ENCODE peak calls at places on chromosomes 2 and 18, in ten cellular contexts. One of them, this sample, is unnamed.

GRCh38 chr2:73203055-73203681 is 794 bp downstream of the NOTO start:
- DNase-seq in astrocyte of the cerebellum: no peak
- DNase-seq in effector memory CD4-positive, alpha-beta T cell: no peak
- DNase-seq in coronary artery: no peak
- DNase-seq in PC-3: no peak
- DNase-seq in iPS DF 6.9: no peak
- DNase-seq in keratinocyte: no peak
- DNase-seq in MM.1S: no peak
- DNase-seq in fibroblast of pulmonary artery: peak; percentile 18
- DNase-seq in Panc1: no peak
- DNase-seq in this sample: no peak

GRCh38 chr2:27320958-27321543 is 1.8 kb downstream of the MPV17 start:
- DNase-seq in coronary artery: no peak
- DNase-seq in MM.1S: no peak
- DNase-seq in effector memory CD4-positive, alpha-beta T cell: no peak
- DNase-seq in astrocyte of the cerebellum: peak; percentile 98
- DNase-seq in Panc1: peak; percentile 95
- DNase-seq in fibroblast of pulmonary artery: peak; percentile 99
- DNase-seq in PC-3: peak; percentile 99
- DNase-seq in iPS DF 6.9: no peak
- DNase-seq in keratinocyte: peak; percentile 94
- DNase-seq in this sample: peak; percentile 95

GRCh38 chr2:240365971-240366471 is 69.4 kb upstream of the GPC1 start:
- DNase-seq in coronary artery: no peak
- DNase-seq in keratinocyte: no peak
- DNase-seq in effector memory CD4-positive, alpha-beta T cell: no peak
- DNase-seq in MM.1S: no peak
- DNase-seq in iPS DF 6.9: no peak
- DNase-seq in fibroblast of pulmonary artery: no peak
- DNase-seq in astrocyte of the cerebellum: no peak
- DNase-seq in Panc1: no peak
- DNase-seq in PC-3: no peak
- DNase-seq in this sample: no peak

GRCh38 chr18:35526476-35527120 is 28.8 kb upstream of the INO80C start:
- DNase-seq in iPS DF 6.9: no peak
- DNase-seq in effector memory CD4-positive, alpha-beta T cell: no peak
- DNase-seq in astrocyte of the cerebellum: peak; percentile 19
- DNase-seq in PC-3: no peak
- DNase-seq in MM.1S: no peak
- DNase-seq in fibroblast of pulmonary artery: peak; percentile 63
- DNase-seq in keratinocyte: no peak
- DNase-seq in coronary artery: no peak
- DNase-seq in Panc1: no peak
- DNase-seq in this sample: no peak

GRCh38 chr2:52697690-52698089 is 1069.9 kb upstream of the CHAC2 start:
- DNase-seq in keratinocyte: no peak
- DNase-seq in astrocyte of the cerebellum: no peak
- DNase-seq in MM.1S: no peak
- DNase-seq in PC-3: no peak
- DNase-seq in Panc1: no peak
- DNase-seq in fibroblast of pulmonary artery: no peak
- DNase-seq in iPS DF 6.9: no peak
- DNase-seq in effector memory CD4-positive, alpha-beta T cell: no peak
- DNase-seq in coronary artery: no peak
- DNase-seq in this sample: no peak

GRCh38 chr18:57959278-57959677 is 84.7 kb upstream of the NEDD4L start:
- DNase-seq in astrocyte of the cerebellum: no peak
- DNase-seq in effector memory CD4-positive, alpha-beta T cell: no peak
- DNase-seq in coronary artery: no peak
- DNase-seq in Panc1: peak; percentile 45
- DNase-seq in PC-3: peak; percentile 83
- DNase-seq in iPS DF 6.9: peak; percentile 27
- DNase-seq in MM.1S: peak; percentile 60
- DNase-seq in keratinocyte: no peak
- DNase-seq in fibroblast of pulmonary artery: peak; percentile 53
- DNase-seq in this sample: no peak

GRCh38 chr2:233480490-233481202 is 85.9 kb downstream of the USP40 start:
- DNase-seq in iPS DF 6.9: no peak
- DNase-seq in effector memory CD4-positive, alpha-beta T cell: no peak
- DNase-seq in PC-3: peak; percentile 76
- DNase-seq in MM.1S: no peak
- DNase-seq in coronary artery: no peak
- DNase-seq in Panc1: no peak
- DNase-seq in fibroblast of pulmonary artery: no peak
- DNase-seq in keratinocyte: no peak
- DNase-seq in astrocyte of the cerebellum: peak; percentile 16
- DNase-seq in this sample: no peak

GRCh38 chr2:101109451-101110140 is 41.6 kb downstream of the TBC1D8 start:
- DNase-seq in astrocyte of the cerebellum: no peak
- DNase-seq in keratinocyte: no peak
- DNase-seq in Panc1: no peak
- DNase-seq in MM.1S: no peak
- DNase-seq in iPS DF 6.9: no peak
- DNase-seq in PC-3: no peak
- DNase-seq in effector memory CD4-positive, alpha-beta T cell: no peak
- DNase-seq in fibroblast of pulmonary artery: no peak
- DNase-seq in coronary artery: no peak
- DNase-seq in this sample: no peak

GRCh38 chr2:43005211-43005974 is 213.0 kb upstream of the HAAO start:
- DNase-seq in astrocyte of the cerebellum: no peak
- DNase-seq in iPS DF 6.9: no peak
- DNase-seq in fibroblast of pulmonary artery: no peak
- DNase-seq in MM.1S: no peak
- DNase-seq in keratinocyte: no peak
- DNase-seq in PC-3: no peak
- DNase-seq in coronary artery: peak; percentile 61
- DNase-seq in Panc1: no peak
- DNase-seq in effector memory CD4-positive, alpha-beta T cell: no peak
- DNase-seq in this sample: no peak

DNA sequence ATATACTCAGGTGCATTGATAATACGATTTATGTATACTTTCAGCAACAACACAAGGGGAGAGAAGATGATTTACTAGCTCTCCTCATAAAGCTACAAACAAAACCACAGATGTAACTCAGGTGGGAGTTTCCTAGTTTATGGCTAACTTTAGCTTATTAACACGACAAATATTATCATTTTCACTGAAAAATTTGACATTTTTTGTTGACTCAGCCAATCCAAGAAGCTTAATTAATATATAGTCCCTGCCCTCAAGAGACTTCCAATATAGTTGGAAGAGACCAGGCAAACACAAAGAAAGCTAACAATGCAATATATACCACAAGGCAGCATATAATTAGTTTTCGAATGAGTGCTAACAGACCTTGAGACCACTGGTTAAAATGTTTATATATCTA is 786 bp downstream of the WDR12 start:
- DNase-seq in astrocyte of the cerebellum: no peak
- DNase-seq in MM.1S: no peak
- DNase-seq in Panc1: no peak
- DNase-seq in keratinocyte: no peak
- DNase-seq in fibroblast of pulmonary artery: no peak
- DNase-seq in coronary artery: no peak
- DNase-seq in effector memory CD4-positive, alpha-beta T cell: no peak
- DNase-seq in iPS DF 6.9: no peak
- DNase-seq in PC-3: no peak
- DNase-seq in this sample: no peak
- H3K4me3 ChIP-seq in astrocyte of the cerebellum: peak overlapping the region; percentile 91
- H3K4me3 ChIP-seq in MM.1S: peak overlapping the region; percentile 82
- H3K4me3 ChIP-seq in Panc1: peak overlapping the region; percentile 100
- H3K4me3 ChIP-seq in keratinocyte: peak overlapping the region; percentile 96
- H3K4me3 ChIP-seq in fibroblast of pulmonary artery: peak overlapping the region; percentile 86
- H3K4me3 ChIP-seq in coronary artery: peak overlapping the region; percentile 77
- H3K4me3 ChIP-seq in effector memory CD4-positive, alpha-beta T cell: no peak overlapping the region
- H3K4me3 ChIP-seq in iPS DF 6.9: peak overlapping the region; percentile 90
- H3K4me3 ChIP-seq in PC-3: peak overlapping the region; percentile 89
- H3K4me3 ChIP-seq in this sample: peak overlapping the region; percentile 65

GRCh38 chr2:7982054-7982453 is 699.8 kb upstream of the ID2 start:
- DNase-seq in iPS DF 6.9: no peak
- DNase-seq in MM.1S: no peak
- DNase-seq in Panc1: no peak
- DNase-seq in keratinocyte: no peak
- DNase-seq in effector memory CD4-positive, alpha-beta T cell: no peak
- DNase-seq in PC-3: no peak
- DNase-seq in fibroblast of pulmonary artery: no peak
- DNase-seq in astrocyte of the cerebellum: no peak
- DNase-seq in coronary artery: no peak
- DNase-seq in this sample: no peak
- H3K4me3 ChIP-seq in iPS DF 6.9: no peak overlapping the region
- H3K4me3 ChIP-seq in MM.1S: no peak overlapping the region
- H3K4me3 ChIP-seq in Panc1: no peak overlapping the region
- H3K4me3 ChIP-seq in keratinocyte: no peak overlapping the region
- H3K4me3 ChIP-seq in effector memory CD4-positive, alpha-beta T cell: no peak overlapping the region
- H3K4me3 ChIP-seq in PC-3: no peak overlapping the region
- H3K4me3 ChIP-seq in fibroblast of pulmonary artery: no peak overlapping the region
- H3K4me3 ChIP-seq in astrocyte of the cerebellum: no peak overlapping the region
- H3K4me3 ChIP-seq in coronary artery: no peak overlapping the region
- H3K4me3 ChIP-seq in this sample: no peak overlapping the region

GRCh38 chr2:230225486-230225885 is at the start of gene SP140:
- DNase-seq in PC-3: no peak
- DNase-seq in Panc1: no peak
- DNase-seq in coronary artery: no peak
- DNase-seq in effector memory CD4-positive, alpha-beta T cell: peak; percentile 71
- DNase-seq in MM.1S: peak; percentile 90
- DNase-seq in keratinocyte: no peak
- DNase-seq in fibroblast of pulmonary artery: no peak
- DNase-seq in astrocyte of the cerebellum: no peak
- DNase-seq in iPS DF 6.9: no peak
- DNase-seq in this sample: no peak
- H3K4me3 ChIP-seq in PC-3: no peak within 1 kb of the TSS
- H3K4me3 ChIP-seq in Panc1: no peak within 1 kb of the TSS
- H3K4me3 ChIP-seq in coronary artery: peak within 1 kb of the TSS; percentile 28
- H3K4me3 ChIP-seq in effector memory CD4-positive, alpha-beta T cell: peak within 1 kb of the TSS; percentile 70
- H3K4me3 ChIP-seq in MM.1S: peak within 1 kb of the TSS; percentile 64
- H3K4me3 ChIP-seq in keratinocyte: no peak within 1 kb of the TSS
- H3K4me3 ChIP-seq in fibroblast of pulmonary artery: no peak within 1 kb of the TSS
- H3K4me3 ChIP-seq in astrocyte of the cerebellum: no peak within 1 kb of the TSS
- H3K4me3 ChIP-seq in iPS DF 6.9: no peak within 1 kb of the TSS
- H3K4me3 ChIP-seq in this sample: no peak within 1 kb of the TSS

GRCh38 chr2:235960011-235960715 is 208.0 kb downstream of the GBX2 start:
- DNase-seq in PC-3: no peak
- DNase-seq in fibroblast of pulmonary artery: no peak
- DNase-seq in effector memory CD4-positive, alpha-beta T cell: no peak
- DNase-seq in Panc1: no peak
- DNase-seq in MM.1S: no peak
- DNase-seq in keratinocyte: no peak
- DNase-seq in coronary artery: no peak
- DNase-seq in astrocyte of the cerebellum: no peak
- DNase-seq in iPS DF 6.9: no peak
- DNase-seq in this sample: no peak

GRCh38 chr2:235957231-235957630 is 211.0 kb downstream of the GBX2 start:
- DNase-seq in astrocyte of the cerebellum: no peak
- DNase-seq in coronary artery: no peak
- DNase-seq in MM.1S: no peak
- DNase-seq in Panc1: no peak
- DNase-seq in effector memory CD4-positive, alpha-beta T cell: no peak
- DNase-seq in keratinocyte: no peak
- DNase-seq in PC-3: no peak
- DNase-seq in iPS DF 6.9: no peak
- DNase-seq in fibroblast of pulmonary artery: no peak
- DNase-seq in this sample: no peak

GRCh38 chr2:235958221-235958620 is 210.0 kb downstream of the GBX2 start:
- DNase-seq in astrocyte of the cerebellum: no peak
- DNase-seq in iPS DF 6.9: no peak
- DNase-seq in keratinocyte: no peak
- DNase-seq in coronary artery: no peak
- DNase-seq in effector memory CD4-positive, alpha-beta T cell: no peak
- DNase-seq in MM.1S: no peak
- DNase-seq in PC-3: no peak
- DNase-seq in fibroblast of pulmonary artery: no peak
- DNase-seq in Panc1: no peak
- DNase-seq in this sample: no peak

GRCh38 chr2:235960716-235961640 is 207.2 kb downstream of the GBX2 start:
- DNase-seq in iPS DF 6.9: no peak
- DNase-seq in MM.1S: no peak
- DNase-seq in effector memory CD4-positive, alpha-beta T cell: no peak
- DNase-seq in coronary artery: no peak
- DNase-seq in keratinocyte: no peak
- DNase-seq in Panc1: no peak
- DNase-seq in fibroblast of pulmonary artery: no peak
- DNase-seq in PC-3: no peak
- DNase-seq in astrocyte of the cerebellum: no peak
- DNase-seq in this sample: no peak

DNA sequence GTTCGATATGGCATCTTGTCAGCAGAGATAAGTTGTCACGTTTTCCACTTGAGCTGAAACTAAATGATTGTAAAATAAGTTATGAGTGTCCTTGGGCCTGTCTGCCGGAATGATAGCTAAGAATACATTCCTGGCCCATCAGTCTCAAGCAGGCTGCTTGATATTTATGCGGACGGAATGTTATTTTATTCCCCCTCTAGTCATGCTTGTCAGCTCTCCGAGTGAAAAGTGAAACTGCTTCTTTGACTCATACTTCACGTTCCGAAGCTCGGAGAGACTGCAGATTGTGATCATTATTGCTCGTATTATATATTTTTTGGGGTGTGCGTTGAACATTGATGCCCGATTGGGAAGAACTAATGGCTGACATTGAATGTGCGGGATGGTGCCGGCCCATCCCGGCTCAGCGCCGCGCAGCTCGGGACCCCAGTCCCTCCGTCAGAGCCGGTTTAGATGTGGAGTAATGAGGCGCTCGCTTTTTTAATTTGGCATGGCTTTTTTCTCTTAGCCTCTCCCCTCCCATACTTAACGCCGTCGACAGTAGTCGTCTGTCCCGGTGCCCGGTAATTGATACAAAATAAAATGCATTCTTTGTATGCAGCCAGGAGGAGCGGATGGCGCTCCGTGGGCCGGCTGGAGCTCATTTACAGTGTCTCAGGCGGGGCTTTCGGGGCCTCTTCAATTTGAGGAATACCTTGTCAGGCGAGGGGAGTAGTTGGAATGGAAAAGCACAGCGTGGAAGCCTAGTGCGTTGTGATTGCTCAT is 209.4 kb downstream of the GBX2 start:
- DNase-seq in coronary artery: no peak
- DNase-seq in keratinocyte: no peak
- DNase-seq in iPS DF 6.9: no peak
- DNase-seq in fibroblast of pulmonary artery: peak; percentile 22
- DNase-seq in effector memory CD4-positive, alpha-beta T cell: no peak
- DNase-seq in astrocyte of the cerebellum: no peak
- DNase-seq in MM.1S: no peak
- DNase-seq in PC-3: no peak
- DNase-seq in Panc1: no peak
- DNase-seq in this sample: no peak
- H3K4me3 ChIP-seq in coronary artery: no peak overlapping the region
- H3K4me3 ChIP-seq in keratinocyte: no peak overlapping the region
- H3K4me3 ChIP-seq in iPS DF 6.9: no peak overlapping the region
- H3K4me3 ChIP-seq in fibroblast of pulmonary artery: peak overlapping the region; percentile 35
- H3K4me3 ChIP-seq in effector memory CD4-positive, alpha-beta T cell: no peak overlapping the region
- H3K4me3 ChIP-seq in astrocyte of the cerebellum: no peak overlapping the region
- H3K4me3 ChIP-seq in MM.1S: no peak overlapping the region
- H3K4me3 ChIP-seq in PC-3: no peak overlapping the region
- H3K4me3 ChIP-seq in Panc1: no peak overlapping the region
- H3K4me3 ChIP-seq in this sample: no peak overlapping the region

This sample was measured in BJ.